ENCODE peak calls at places on chromosomes 12 and 14, in five cellular contexts. H, P, R, B and S are unnamed samples.

GRCh38 chr12:62291888-62292760 is 31.9 kb downstream of the USP15 start:
- DNase-seq in H (peak), P (no peak), R (peak), B (peak), S (no peak)

GRCh38 chr14:75229923-75230792 is 48.5 kb upstream of the FOS start:
- DNase-seq in H (peak), P (peak), R (peak), B (peak), S (no peak)

GRCh38 chr14:94649543-94650443 is 37.6 kb downstream of the SERPINA3 start:
- DNase-seq in H (no peak), P (no peak), R (no peak), B (no peak), S (no peak)

GRCh38 chr14:72704507-72704906 is 189.4 kb downstream of the DPF3 start:
- DNase-seq in H (peak), P (no peak), R (no peak), B (no peak), S (no peak)

GRCh38 chr12:46942579-46942978 is 116.8 kb upstream of the SLC38A4 start:
- DNase-seq in H (peak), P (no peak), R (peak), B (no peak), S (no peak)

GRCh38 chr14:20110438-20110837 is at the start of gene OR4K17:
- DNase-seq in H (no peak), P (no peak), R (no peak), B (no peak), S (no peak)

GRCh38 chr12:123000578-123000977 is 20.1 kb downstream of the ARL6IP4 start:
- DNase-seq in H (no peak), P (no peak), R (no peak), B (no peak), S (no peak)

GRCh38 chr12:110317921-110318320 is 36.9 kb downstream of the ATP2A2 start:
- DNase-seq in H (peak), P (no peak), R (no peak), B (peak), S (no peak)

GRCh38 chr14:30874999-30875787 is 834 bp downstream of the COCH start:
- DNase-seq in H (no peak), P (no peak), R (no peak), B (no peak), S (no peak)

GRCh38 chr14:61211476-61212262 is 69.5 kb downstream of the TMEM30B start:
- DNase-seq in H (no peak), P (no peak), R (no peak), B (no peak), S (no peak)

GRCh38 chr12:12032771-12033588 is 37.8 kb upstream of the BCL2L14 start:
- DNase-seq in H (peak), P (peak), R (peak), B (peak), S (peak)

GRCh38 chr14:29712586-29712985 is 215.1 kb downstream of the PRKD1 start:
- DNase-seq in H (no peak), P (no peak), R (no peak), B (no peak), S (no peak)

GRCh38 chr14:81427348-81428058 is 27.4 kb upstream of the STON2 start:
- DNase-seq in H (no peak), P (no peak), R (peak), B (no peak), S (no peak)

GRCh38 chr12:78898416-78898815 is 33.8 kb downstream of the SYT1 start:
- DNase-seq in H (peak), P (no peak), R (no peak), B (peak), S (peak)

GRCh38 chr14:56801920-56802319 is 8.4 kb downstream of the OTX2 start:
- DNase-seq in H (no peak), P (no peak), R (no peak), B (no peak), S (no peak)

GRCh38 chr14:35046048-35046750 is at the start of gene FAM177A1:
- DNase-seq in H (peak), P (peak), R (peak), B (peak), S (peak)

GRCh38 chr14:77051101-77051500 is 22.6 kb upstream of the IRF2BPL start:
- DNase-seq in H (no peak), P (no peak), R (no peak), B (no peak), S (no peak)

GRCh38 chr14:75427482-75428229 is at the start of gene JDP2:
- DNase-seq in H (peak), P (peak), R (peak), B (peak), S (peak)

GRCh38 chr12:16560273-16560672 is 45.7 kb downstream of the LMO3 start:
- DNase-seq in H (no peak), P (no peak), R (no peak), B (no peak), S (no peak)

GRCh38 chr12:93662961-93663728 is 14.0 kb upstream of the CRADD start:
- DNase-seq in H (peak), P (no peak), R (peak), B (no peak), S (no peak)

GRCh38 chr14:58663494-58664111 is 25.8 kb downstream of the DACT1 start:
- DNase-seq in H (peak), P (no peak), R (no peak), B (peak), S (peak)

GRCh38 chr12:88870000-88870737 is 289.9 kb upstream of the KITLG start:
- DNase-seq in H (peak), P (no peak), R (no peak), B (peak), S (no peak)

GRCh38 chr12:93106910-93107309 is 177.8 kb upstream of the EEA1 start:
- DNase-seq in H (no peak), P (no peak), R (no peak), B (no peak), S (no peak)

GRCh38 chr12:39587247-39587646 is 32.4 kb downstream of the ABCD2 start:
- DNase-seq in H (peak), P (peak), R (peak), B (peak), S (no peak)

GRCh38 chr12:8681129-8681902 is 16.5 kb upstream of the RIMKLB start:
- DNase-seq in H (peak), P (no peak), R (no peak), B (peak), S (peak)
- H3K4me3 ChIP-seq in H (no peak), P (no peak), R (no peak), B (no peak), S (no peak)

GRCh38 chr14:46250113-46250703 is 401.4 kb downstream of the RPL10L start:
- DNase-seq in H (peak), P (peak), R (peak), B (peak), S (peak)
- TF ChIP-seq CTCF in H (peak), P (peak), R (peak), B (peak), S (peak)

DNA sequence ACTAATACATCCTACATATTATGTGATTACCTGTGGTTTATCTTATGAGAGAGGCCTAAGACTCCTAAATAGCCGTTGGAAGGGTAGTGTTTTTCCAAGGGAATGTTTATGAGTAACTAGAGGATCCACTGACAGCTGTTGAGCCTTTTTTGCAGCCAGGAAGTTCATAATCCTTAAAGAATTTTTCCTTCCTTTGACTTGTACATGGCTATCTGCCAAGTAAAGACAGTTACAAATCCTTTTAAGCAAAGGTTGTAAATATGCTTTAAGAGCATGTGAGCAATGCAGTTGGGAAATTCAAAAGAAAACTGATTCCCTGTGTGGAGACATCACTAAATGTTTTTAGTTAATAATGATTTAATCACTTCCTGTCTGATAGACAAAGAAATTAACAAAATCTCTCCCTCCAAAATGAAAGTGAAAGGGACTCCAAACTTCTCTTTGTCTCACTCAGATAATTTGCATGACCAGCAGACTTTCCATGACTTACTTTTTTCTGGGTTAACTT is 333.8 kb downstream of the PDZRN4 start:
- DNase-seq in H (peak), P (no peak), R (peak), B (peak), S (peak)
- H3K4me3 ChIP-seq in H (no peak), P (no peak), R (peak), B (no peak), S (no peak)

GRCh38 chr12:100404769-100405407 is 48.0 kb downstream of the SLC17A8 start:
- DNase-seq in H (peak), P (peak), R (peak), B (peak), S (no peak)
- TF ChIP-seq CTCF in H (peak), P (peak), R (peak), B (peak), S (peak)

DNA sequence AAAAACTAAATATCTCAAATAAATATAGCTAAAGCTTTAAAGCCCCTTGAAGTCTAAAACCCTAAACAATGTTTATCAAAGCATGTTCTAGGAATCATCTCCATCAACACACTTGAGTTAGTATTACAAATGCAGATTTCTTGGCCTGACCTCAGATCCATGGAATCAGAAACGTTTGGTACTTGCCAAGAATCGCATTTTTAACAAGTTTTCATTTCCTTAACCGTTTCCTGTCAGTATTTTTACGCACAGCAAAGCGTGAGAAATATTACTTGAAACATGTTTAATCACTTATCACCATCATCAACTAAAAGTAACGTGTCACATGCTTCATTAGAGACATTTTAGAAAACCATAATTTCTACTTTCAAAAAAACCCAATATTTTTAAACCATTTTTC is 9.7 kb downstream of the SLCO1C1 start:
- DNase-seq in H (no peak), P (no peak), R (no peak), B (no peak), S (no peak)
- H3K4me3 ChIP-seq in H (no peak), P (no peak), R (no peak), B (no peak), S (no peak)

GRCh38 chr12:50633950-50634349 is 129.2 kb downstream of the DIP2B start:
- DNase-seq in H (peak), P (no peak), R (no peak), B (peak), S (peak)

GRCh38 chr12:50636505-50636904 is 127.4 kb upstream of the ATF1 start:
- DNase-seq in H (no peak), P (no peak), R (no peak), B (no peak), S (no peak)

GRCh38 chr12:50635857-50636256 is 128.0 kb upstream of the ATF1 start:
- DNase-seq in H (no peak), P (no peak), R (no peak), B (no peak), S (no peak)

GRCh38 chr12:50634379-50634778 is 129.5 kb upstream of the ATF1 start:
- DNase-seq in H (no peak), P (no peak), R (no peak), B (no peak), S (no peak)

GRCh38 chr12:50635356-50635755 is 128.5 kb upstream of the ATF1 start:
- DNase-seq in H (no peak), P (no peak), R (no peak), B (peak), S (no peak)
- TF ChIP-seq CTCF in H (no peak), P (no peak), R (no peak), B (no peak), S (no peak)

GRCh38 chr14:49953196-49953595 is 60.3 kb downstream of the ARF6 start:
- DNase-seq in H (no peak), P (no peak), R (no peak), B (no peak), S (no peak)
- H3K4me3 ChIP-seq in H (no peak), P (no peak), R (no peak), B (no peak), S (no peak)

DNA sequence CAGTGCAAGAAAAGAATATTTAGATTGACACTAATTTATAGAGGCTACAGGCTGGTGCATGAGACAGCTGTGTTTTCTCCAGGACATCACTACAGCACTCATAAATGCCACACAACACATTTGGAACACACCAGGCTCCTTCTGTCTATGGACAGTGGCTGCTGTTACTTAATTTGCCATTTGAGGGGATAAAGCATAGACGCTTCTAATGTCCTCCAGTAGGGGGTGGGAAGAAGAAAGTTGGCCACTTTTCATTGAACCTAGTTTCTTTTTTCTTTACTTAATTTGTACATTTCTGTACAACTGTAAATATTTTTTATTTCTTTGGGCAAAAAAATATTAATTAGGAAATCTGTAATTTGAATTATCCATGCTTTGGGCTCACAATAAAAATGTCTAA is 12.4 kb upstream of the RTN1 start:
- DNase-seq in H (no peak), P (peak), R (peak), B (no peak), S (no peak)
- TF ChIP-seq CTCF in H (peak), P (peak), R (peak), B (peak), S (peak)

DNA sequence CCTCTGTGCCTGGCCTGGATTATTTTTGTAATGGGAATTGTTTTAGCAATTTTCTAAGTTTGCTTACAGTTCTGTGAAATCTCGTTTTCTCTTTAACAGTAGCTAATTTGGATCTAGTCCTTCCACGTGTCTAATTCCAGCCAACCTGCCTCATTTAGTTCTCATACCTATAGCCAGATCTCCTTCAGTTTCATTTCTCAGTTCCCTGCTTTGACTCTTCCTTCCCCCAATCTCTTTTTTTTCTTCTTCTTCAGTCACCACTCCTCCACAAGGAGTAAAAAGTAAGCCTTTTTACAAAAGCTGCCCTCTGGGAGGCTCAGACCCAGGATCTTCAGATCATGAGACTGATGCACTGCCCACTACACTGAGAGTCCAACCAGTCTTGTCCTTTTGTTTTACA is 1.4 kb downstream of the THTPA start:
- DNase-seq in H (no peak), P (no peak), R (no peak), B (no peak), S (no peak)
- H3K4me3 ChIP-seq in H (peak), P (no peak), R (peak), B (no peak), S (peak)